ENCODE peak calls at places on chromosomes 13 and 19, in eight cellular contexts. One of them, this sample, is unnamed.

GRCh38 chr19:14054721-14055120 is 7.2 kb downstream of the PALM3 start:
- DNase-seq in mammary epithelial cell: no peak
- DNase-seq in RCC 7860: no peak
- DNase-seq in T-cell: no peak
- DNase-seq in lower lobe of right lung: no peak
- DNase-seq in fibroblast of mammary gland: no peak
- DNase-seq in SK-N-SH: peak
- DNase-seq in ELR: no peak
- DNase-seq in this sample: no peak

GRCh38 chr13:102781591-102781990 is 8.0 kb upstream of the TEX30 start:
- DNase-seq in mammary epithelial cell: no peak
- DNase-seq in RCC 7860: no peak
- DNase-seq in T-cell: no peak
- DNase-seq in lower lobe of right lung: no peak
- DNase-seq in fibroblast of mammary gland: no peak
- DNase-seq in SK-N-SH: no peak
- DNase-seq in ELR: no peak
- DNase-seq in this sample: no peak

GRCh38 chr19:5893907-5894703 is 9.5 kb downstream of the NDUFA11 start:
- DNase-seq in mammary epithelial cell: no peak
- DNase-seq in RCC 7860: no peak
- DNase-seq in T-cell: no peak
- DNase-seq in lower lobe of right lung: no peak
- DNase-seq in fibroblast of mammary gland: no peak
- DNase-seq in SK-N-SH: peak
- DNase-seq in ELR: no peak
- DNase-seq in this sample: no peak

GRCh38 chr19:33396701-33397535 is 23.4 kb downstream of the CEBPG start:
- DNase-seq in mammary epithelial cell: no peak
- DNase-seq in RCC 7860: no peak
- DNase-seq in T-cell: no peak
- DNase-seq in lower lobe of right lung: peak
- DNase-seq in fibroblast of mammary gland: no peak
- DNase-seq in SK-N-SH: peak
- DNase-seq in ELR: no peak
- DNase-seq in this sample: no peak

GRCh38 chr19:18969953-18970659 is 29.1 kb upstream of the HOMER3 start:
- DNase-seq in mammary epithelial cell: peak
- DNase-seq in RCC 7860: no peak
- DNase-seq in T-cell: no peak
- DNase-seq in lower lobe of right lung: no peak
- DNase-seq in fibroblast of mammary gland: no peak
- DNase-seq in SK-N-SH: no peak
- DNase-seq in ELR: no peak
- DNase-seq in this sample: peak

GRCh38 chr13:22735381-22735995 is 445.3 kb upstream of the SGCG start:
- DNase-seq in mammary epithelial cell: no peak
- DNase-seq in RCC 7860: no peak
- DNase-seq in T-cell: no peak
- DNase-seq in lower lobe of right lung: no peak
- DNase-seq in fibroblast of mammary gland: no peak
- DNase-seq in SK-N-SH: no peak
- DNase-seq in ELR: no peak
- DNase-seq in this sample: no peak

GRCh38 chr13:94860981-94861407 is 148.6 kb upstream of the SOX21 start:
- DNase-seq in mammary epithelial cell: no peak
- DNase-seq in RCC 7860: no peak
- DNase-seq in T-cell: no peak
- DNase-seq in lower lobe of right lung: no peak
- DNase-seq in fibroblast of mammary gland: peak
- DNase-seq in SK-N-SH: no peak
- DNase-seq in ELR: peak
- DNase-seq in this sample: peak

GRCh38 chr13:113838711-113839201 is 25.1 kb downstream of the GAS6 start:
- DNase-seq in mammary epithelial cell: no peak
- DNase-seq in RCC 7860: no peak
- DNase-seq in T-cell: no peak
- DNase-seq in lower lobe of right lung: peak
- DNase-seq in fibroblast of mammary gland: no peak
- DNase-seq in SK-N-SH: no peak
- DNase-seq in ELR: no peak
- DNase-seq in this sample: no peak

GRCh38 chr19:7342143-7342542 is 6.6 kb upstream of the ARHGEF18 start:
- DNase-seq in mammary epithelial cell: no peak
- DNase-seq in RCC 7860: no peak
- DNase-seq in T-cell: no peak
- DNase-seq in lower lobe of right lung: no peak
- DNase-seq in fibroblast of mammary gland: no peak
- DNase-seq in SK-N-SH: no peak
- DNase-seq in ELR: no peak
- DNase-seq in this sample: no peak

GRCh38 chr19:10936661-10937084 is 8.1 kb downstream of the TIMM29 start:
- DNase-seq in mammary epithelial cell: peak
- DNase-seq in RCC 7860: peak
- DNase-seq in T-cell: no peak
- DNase-seq in lower lobe of right lung: no peak
- DNase-seq in fibroblast of mammary gland: peak
- DNase-seq in SK-N-SH: peak
- DNase-seq in ELR: peak
- DNase-seq in this sample: peak

GRCh38 chr13:26062853-26063444 is 11.1 kb upstream of the SHISA2 start:
- DNase-seq in mammary epithelial cell: peak
- DNase-seq in RCC 7860: peak
- DNase-seq in T-cell: no peak
- DNase-seq in lower lobe of right lung: no peak
- DNase-seq in fibroblast of mammary gland: peak
- DNase-seq in SK-N-SH: peak
- DNase-seq in ELR: peak
- DNase-seq in this sample: peak

GRCh38 chr13:80469841-80470378 is 129.0 kb upstream of the SPRY2 start:
- DNase-seq in mammary epithelial cell: peak
- DNase-seq in RCC 7860: no peak
- DNase-seq in T-cell: no peak
- DNase-seq in lower lobe of right lung: no peak
- DNase-seq in fibroblast of mammary gland: peak
- DNase-seq in SK-N-SH: no peak
- DNase-seq in ELR: peak
- DNase-seq in this sample: peak

GRCh38 chr13:110559429-110559943 is 2.0 kb downstream of the RAB20 start:
- DNase-seq in mammary epithelial cell: peak
- DNase-seq in RCC 7860: no peak
- DNase-seq in T-cell: no peak
- DNase-seq in lower lobe of right lung: peak
- DNase-seq in fibroblast of mammary gland: no peak
- DNase-seq in SK-N-SH: no peak
- DNase-seq in ELR: peak
- DNase-seq in this sample: peak

GRCh38 chr13:63910406-63910957 is 2494.8 kb upstream of the PCDH20 start:
- DNase-seq in mammary epithelial cell: no peak
- DNase-seq in RCC 7860: no peak
- DNase-seq in T-cell: no peak
- DNase-seq in lower lobe of right lung: no peak
- DNase-seq in fibroblast of mammary gland: no peak
- DNase-seq in SK-N-SH: no peak
- DNase-seq in ELR: peak
- DNase-seq in this sample: no peak

GRCh38 chr19:31127132-31127967 is 221.9 kb downstream of the TSHZ3 start:
- DNase-seq in mammary epithelial cell: peak
- DNase-seq in RCC 7860: peak
- DNase-seq in T-cell: no peak
- DNase-seq in lower lobe of right lung: no peak
- DNase-seq in fibroblast of mammary gland: peak
- DNase-seq in SK-N-SH: no peak
- DNase-seq in ELR: peak
- DNase-seq in this sample: peak

GRCh38 chr13:27016871-27017270 is 154.7 kb downstream of the USP12 start:
- DNase-seq in mammary epithelial cell: no peak
- DNase-seq in RCC 7860: no peak
- DNase-seq in T-cell: no peak
- DNase-seq in lower lobe of right lung: no peak
- DNase-seq in fibroblast of mammary gland: no peak
- DNase-seq in SK-N-SH: no peak
- DNase-seq in ELR: no peak
- DNase-seq in this sample: no peak

GRCh38 chr19:40200352-40201099 is 9.3 kb downstream of the MAP3K10 start:
- DNase-seq in mammary epithelial cell: peak
- DNase-seq in RCC 7860: no peak
- DNase-seq in T-cell: no peak
- DNase-seq in lower lobe of right lung: no peak
- DNase-seq in fibroblast of mammary gland: no peak
- DNase-seq in SK-N-SH: no peak
- DNase-seq in ELR: peak
- DNase-seq in this sample: peak

GRCh38 chr13:75049936-75050335 is 432.0 kb downstream of the TBC1D4 start:
- DNase-seq in mammary epithelial cell: no peak
- DNase-seq in RCC 7860: no peak
- DNase-seq in T-cell: no peak
- DNase-seq in lower lobe of right lung: no peak
- DNase-seq in fibroblast of mammary gland: no peak
- DNase-seq in SK-N-SH: no peak
- DNase-seq in ELR: no peak
- DNase-seq in this sample: no peak

GRCh38 chr19:46404039-46404883 is 9.1 kb downstream of the CCDC8 start:
- DNase-seq in mammary epithelial cell: no peak
- DNase-seq in RCC 7860: no peak
- DNase-seq in T-cell: no peak
- DNase-seq in lower lobe of right lung: peak
- DNase-seq in fibroblast of mammary gland: peak
- DNase-seq in SK-N-SH: no peak
- DNase-seq in ELR: peak
- DNase-seq in this sample: no peak

GRCh38 chr19:49767380-49767779 is 579 bp downstream of the AP2A1 start:
- DNase-seq in mammary epithelial cell: no peak
- DNase-seq in RCC 7860: no peak
- DNase-seq in T-cell: no peak
- DNase-seq in lower lobe of right lung: no peak
- DNase-seq in fibroblast of mammary gland: no peak
- DNase-seq in SK-N-SH: no peak
- DNase-seq in ELR: peak
- DNase-seq in this sample: peak

GRCh38 chr19:16588089-16588823 is 16.0 kb upstream of the SLC35E1 start:
- DNase-seq in mammary epithelial cell: peak
- DNase-seq in RCC 7860: no peak
- DNase-seq in T-cell: peak
- DNase-seq in lower lobe of right lung: no peak
- DNase-seq in fibroblast of mammary gland: peak
- DNase-seq in SK-N-SH: peak
- DNase-seq in ELR: no peak
- DNase-seq in this sample: no peak

GRCh38 chr19:2166741-2167738 is 3.3 kb downstream of the DOT1L start:
- DNase-seq in mammary epithelial cell: peak
- DNase-seq in RCC 7860: no peak
- DNase-seq in T-cell: no peak
- DNase-seq in lower lobe of right lung: peak
- DNase-seq in fibroblast of mammary gland: peak
- DNase-seq in SK-N-SH: peak
- DNase-seq in ELR: peak
- DNase-seq in this sample: no peak

GRCh38 chr19:4713384-4713951 is 10.2 kb downstream of the DPP9 start:
- DNase-seq in mammary epithelial cell: peak
- DNase-seq in RCC 7860: peak
- DNase-seq in T-cell: no peak
- DNase-seq in lower lobe of right lung: no peak
- DNase-seq in fibroblast of mammary gland: peak
- DNase-seq in SK-N-SH: peak
- DNase-seq in ELR: peak
- DNase-seq in this sample: peak

GRCh38 chr19:53503126-53503525 is 34.8 kb upstream of the ZNF331 start:
- DNase-seq in mammary epithelial cell: no peak
- DNase-seq in RCC 7860: no peak
- DNase-seq in T-cell: no peak
- DNase-seq in lower lobe of right lung: no peak
- DNase-seq in fibroblast of mammary gland: no peak
- DNase-seq in SK-N-SH: no peak
- DNase-seq in ELR: no peak
- DNase-seq in this sample: no peak

GRCh38 chr19:54464044-54464623 is 556 bp upstream of the LENG9 start:
- DNase-seq in mammary epithelial cell: peak
- DNase-seq in RCC 7860: peak
- DNase-seq in T-cell: peak
- DNase-seq in lower lobe of right lung: peak
- DNase-seq in fibroblast of mammary gland: peak
- DNase-seq in SK-N-SH: peak
- DNase-seq in ELR: peak
- DNase-seq in this sample: peak

GRCh38 chr19:36528921-36529518 is 949 bp upstream of the ZNF260 start:
- DNase-seq in mammary epithelial cell: peak
- DNase-seq in RCC 7860: no peak
- DNase-seq in T-cell: no peak
- DNase-seq in lower lobe of right lung: no peak
- DNase-seq in fibroblast of mammary gland: no peak
- DNase-seq in SK-N-SH: peak
- DNase-seq in ELR: peak
- DNase-seq in this sample: no peak

GRCh38 chr19:15432018-15432494 is 13.3 kb upstream of the AKAP8L start:
- DNase-seq in mammary epithelial cell: no peak
- DNase-seq in RCC 7860: no peak
- DNase-seq in T-cell: no peak
- DNase-seq in lower lobe of right lung: no peak
- DNase-seq in fibroblast of mammary gland: no peak
- DNase-seq in SK-N-SH: peak
- DNase-seq in ELR: peak
- DNase-seq in this sample: no peak

GRCh38 chr19:49110567-49110966 is 3.6 kb upstream of the LIN7B start:
- DNase-seq in mammary epithelial cell: no peak
- DNase-seq in RCC 7860: no peak
- DNase-seq in T-cell: no peak
- DNase-seq in lower lobe of right lung: no peak
- DNase-seq in fibroblast of mammary gland: peak
- DNase-seq in SK-N-SH: no peak
- DNase-seq in ELR: peak
- DNase-seq in this sample: no peak

GRCh38 chr19:17536957-17537356 is 18.5 kb upstream of the COLGALT1 start:
- DNase-seq in mammary epithelial cell: no peak
- DNase-seq in RCC 7860: no peak
- DNase-seq in T-cell: no peak
- DNase-seq in lower lobe of right lung: no peak
- DNase-seq in fibroblast of mammary gland: peak
- DNase-seq in SK-N-SH: no peak
- DNase-seq in ELR: no peak
- DNase-seq in this sample: no peak

GRCh38 chr13:66612983-66613382 is 617.2 kb downstream of the PCDH9 start:
- DNase-seq in mammary epithelial cell: no peak
- DNase-seq in RCC 7860: no peak
- DNase-seq in T-cell: no peak
- DNase-seq in lower lobe of right lung: no peak
- DNase-seq in fibroblast of mammary gland: no peak
- DNase-seq in SK-N-SH: no peak
- DNase-seq in ELR: no peak
- DNase-seq in this sample: no peak

GRCh38 chr19:15424692-15425272 is 6.0 kb upstream of the AKAP8L start:
- DNase-seq in mammary epithelial cell: no peak
- DNase-seq in RCC 7860: no peak
- DNase-seq in T-cell: no peak
- DNase-seq in lower lobe of right lung: no peak
- DNase-seq in fibroblast of mammary gland: no peak
- DNase-seq in SK-N-SH: no peak
- DNase-seq in ELR: no peak
- DNase-seq in this sample: no peak

GRCh38 chr19:45753548-45753947 is 15.5 kb downstream of the SIX5 start:
- DNase-seq in mammary epithelial cell: no peak
- DNase-seq in RCC 7860: no peak
- DNase-seq in T-cell: no peak
- DNase-seq in lower lobe of right lung: no peak
- DNase-seq in fibroblast of mammary gland: no peak
- DNase-seq in SK-N-SH: no peak
- DNase-seq in ELR: no peak
- DNase-seq in this sample: no peak

GRCh38 chr13:50124536-50125305 is 109.5 kb downstream of the KCNRG start:
- DNase-seq in mammary epithelial cell: peak
- DNase-seq in RCC 7860: peak
- DNase-seq in T-cell: peak
- DNase-seq in lower lobe of right lung: peak
- DNase-seq in fibroblast of mammary gland: peak
- DNase-seq in SK-N-SH: peak
- DNase-seq in ELR: peak
- DNase-seq in this sample: peak

GRCh38 chr13:63124863-63125262 is 1709.2 kb upstream of the PCDH20 start:
- DNase-seq in mammary epithelial cell: no peak
- DNase-seq in RCC 7860: peak
- DNase-seq in T-cell: no peak
- DNase-seq in lower lobe of right lung: no peak
- DNase-seq in fibroblast of mammary gland: peak
- DNase-seq in SK-N-SH: peak
- DNase-seq in ELR: peak
- DNase-seq in this sample: peak

This sample was measured in bronchial epithelial cell.